ENCODE peak calls at places on chromosomes 1 and 21, in five cellular contexts. V, I, K, J and X are unnamed samples.

GRCh38 chr1:48674641-48675040 is 102.0 kb downstream of the BEND5 start:
- DNase-seq in V (no peak), I (no peak), K (peak; percentile 39), J (no peak), X (peak; percentile 35)

GRCh38 chr1:86259390-86259789 is 102.8 kb upstream of the COL24A1 start:
- DNase-seq in V (no peak), I (no peak), K (no peak), J (no peak), X (peak; percentile 53)

GRCh38 chr1:163240705-163241104 is 38.0 kb upstream of the RGS5 start:
- DNase-seq in V (no peak), I (no peak), K (no peak), J (no peak), X (no peak)

GRCh38 chr1:89528382-89528780 is 3.8 kb downstream of the LRRC8B start:
- DNase-seq in V (no peak), I (no peak), K (no peak), J (no peak), X (no peak)

GRCh38 chr1:3864884-3865283 is 7.6 kb downstream of the DFFB start:
- DNase-seq in V (no peak), I (peak; percentile 5), K (no peak), J (no peak), X (no peak)

GRCh38 chr1:227043755-227044154 is 103.7 kb downstream of the COQ8A start:
- DNase-seq in V (no peak), I (no peak), K (no peak), J (peak; percentile 27), X (peak; percentile 77)

GRCh38 chr1:90782046-90782445 is 64.9 kb upstream of the BARHL2 start:
- DNase-seq in V (no peak), I (no peak), K (no peak), J (no peak), X (no peak)

GRCh38 chr1:247681288-247681897 is 1.9 kb upstream of the OR13G1 start:
- DNase-seq in V (peak; percentile 38), I (no peak), K (peak; percentile 34), J (peak; percentile 55), X (peak; percentile 27)

GRCh38 chr1:58837886-58838285 is 54.0 kb upstream of the JUN start:
- DNase-seq in V (no peak), I (no peak), K (no peak), J (no peak), X (no peak)

GRCh38 chr1:92883297-92883696 is 51.5 kb downstream of the RPL5 start:
- DNase-seq in V (no peak), I (no peak), K (no peak), J (no peak), X (no peak)

GRCh38 chr1:231951399-231951798 is 324.8 kb downstream of the DISC1 start:
- DNase-seq in V (no peak), I (no peak), K (no peak), J (no peak), X (peak; percentile 69)

GRCh38 chr1:155254228-155254713 is 1.0 kb downstream of the ENTREP3 start:
- DNase-seq in V (no peak), I (no peak), K (no peak), J (peak; percentile 23), X (no peak)

GRCh38 chr1:186102559-186103148 is 272.4 kb downstream of the TPR start:
- DNase-seq in V (no peak), I (no peak), K (no peak), J (no peak), X (peak; percentile 89)

GRCh38 chr1:63773815-63774616 is at the start of gene ROR1:
- DNase-seq in V (peak; percentile 60), I (no peak), K (peak; percentile 95), J (peak; percentile 10), X (peak; percentile 76)

GRCh38 chr1:45687753-45688737 is at the start of gene TMEM69:
- DNase-seq in V (peak; percentile 90), I (peak; percentile 77), K (peak; percentile 79), J (peak; percentile 78), X (peak; percentile 91)

GRCh38 chr1:55056632-55056992 is 17.3 kb downstream of the PCSK9 start:
- DNase-seq in V (no peak), I (no peak), K (no peak), J (no peak), X (no peak)

GRCh38 chr1:63155437-63155836 is 166.9 kb upstream of the FOXD3 start:
- DNase-seq in V (no peak), I (no peak), K (no peak), J (no peak), X (no peak)

GRCh38 chr1:2234762-2235113 is 6.6 kb downstream of the SKI start:
- DNase-seq in V (no peak), I (no peak), K (no peak), J (peak; percentile 27), X (no peak)

GRCh38 chr1:84619383-84620093 is 45.3 kb upstream of the CTBS start:
- DNase-seq in V (peak; percentile 9), I (no peak), K (peak; percentile 74), J (no peak), X (peak; percentile 81)

GRCh38 chr1:44608141-44608540 is 66.1 kb downstream of the TMEM53 start:
- DNase-seq in V (peak; percentile 23), I (no peak), K (no peak), J (no peak), X (no peak)

GRCh38 chr1:58262702-58263101 is 283.8 kb downstream of the OMA1 start:
- DNase-seq in V (no peak), I (no peak), K (no peak), J (no peak), X (no peak)

GRCh38 chr21:41369915-41370839 is 8.3 kb downstream of the MX2 start:
- DNase-seq in V (peak; percentile 32), I (peak; percentile 25), K (no peak), J (no peak), X (no peak)

GRCh38 chr1:45177452-45177851 is 29.0 kb downstream of the ZSWIM5 start:
- DNase-seq in V (no peak), I (no peak), K (no peak), J (no peak), X (peak; percentile 1)

GRCh38 chr1:168321945-168322344 is 41.3 kb downstream of the TBX19 start:
- DNase-seq in V (peak; percentile 31), I (no peak), K (no peak), J (no peak), X (peak; percentile 41)

GRCh38 chr1:65157546-65157941 is 9.5 kb downstream of the AK4 start:
- DNase-seq in V (no peak), I (no peak), K (no peak), J (no peak), X (no peak)

GRCh38 chr1:88133991-88134390 is 550.1 kb upstream of the PKN2 start:
- DNase-seq in V (no peak), I (no peak), K (no peak), J (no peak), X (no peak)

GRCh38 chr1:240611619-240612490 is at the start of gene GREM2:
- DNase-seq in V (no peak), I (no peak), K (peak; percentile 78), J (no peak), X (peak; percentile 95)

GRCh38 chr1:27602510-27603319 is 1.2 kb downstream of the AHDC1 start:
- DNase-seq in V (no peak), I (no peak), K (peak; percentile 91), J (peak; percentile 84), X (peak; percentile 31)

GRCh38 chr1:158163000-158163947 is 17.4 kb upstream of the CD1D start:
- DNase-seq in V (no peak), I (no peak), K (no peak), J (no peak), X (no peak)

GRCh38 chr1:241375906-241376305 is 18.9 kb upstream of the RGS7 start:
- DNase-seq in V (no peak), I (no peak), K (no peak), J (no peak), X (no peak)

GRCh38 chr1:61092643-61093042 is 10.3 kb downstream of the NFIA start:
- DNase-seq in V (no peak), I (no peak), K (no peak), J (no peak), X (no peak)
- TF ChIP-seq MXI1 in V (no peak), I (no peak), K (no peak), J (no peak), X (no peak)

DNA sequence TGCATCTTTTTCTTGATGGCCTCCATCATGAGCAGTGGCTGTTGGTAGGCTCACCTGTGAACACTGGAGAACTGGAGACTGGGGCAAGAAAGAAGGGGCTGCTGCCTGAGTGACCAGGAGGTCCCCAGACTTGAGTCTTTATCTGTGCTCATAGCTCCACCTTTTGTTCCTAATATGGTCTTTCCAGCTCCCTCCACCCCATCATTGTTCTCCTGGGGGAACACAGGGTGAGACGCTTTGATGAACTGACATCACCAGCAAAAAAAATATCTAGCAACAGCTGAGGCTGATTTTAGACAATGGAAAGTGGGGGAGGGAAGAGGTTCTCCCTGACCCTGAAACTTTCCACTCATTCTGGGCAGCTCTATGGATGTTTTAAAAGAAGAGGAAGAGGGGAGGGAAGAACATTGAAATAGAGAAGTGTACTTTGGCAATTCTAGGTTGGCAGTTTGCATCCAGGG is at the start of gene TPM3:
- DNase-seq in V (no peak), I (no peak), K (no peak), J (no peak), X (no peak)
- TF ChIP-seq MXI1 in V (no peak), I (no peak), K (no peak), J (no peak), X (no peak)

DNA sequence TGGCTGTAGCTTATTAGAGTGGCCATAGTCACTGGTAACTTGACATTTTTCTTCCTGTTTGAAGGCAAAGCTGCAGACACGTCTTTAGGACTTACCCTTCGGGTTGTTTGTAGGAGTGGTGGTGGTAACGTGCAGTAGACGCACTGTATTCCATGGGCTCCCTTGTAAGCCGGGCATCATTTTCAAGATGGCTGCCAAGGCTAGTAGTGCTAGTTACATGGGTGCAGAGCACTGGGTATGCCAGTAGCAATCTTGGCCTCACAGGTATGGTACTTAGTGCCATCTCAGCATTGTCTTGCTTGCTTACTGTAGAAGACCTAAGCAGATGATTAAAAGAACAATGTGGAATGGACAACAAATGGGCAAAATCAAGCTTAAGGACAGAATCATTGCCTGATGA is 1.9 kb downstream of the YBX1 start:
- DNase-seq in V (peak; percentile 20), I (no peak), K (peak; percentile 42), J (no peak), X (peak; percentile 16)
- TF ChIP-seq MXI1 in V (no peak), I (no peak), K (peak; percentile 37), J (no peak), X (no peak)

GRCh38 chr21:34817821-34818662 is 149.2 kb downstream of the CLIC6 start:
- DNase-seq in V (peak; percentile 93), I (no peak), K (no peak), J (no peak), X (no peak)
- TF ChIP-seq MXI1 in V (peak; percentile 53), I (no peak), K (no peak), J (no peak), X (no peak)

GRCh38 chr1:223466156-223466555 is 72.9 kb downstream of the CCDC185 start:
- DNase-seq in V (no peak), I (no peak), K (no peak), J (no peak), X (no peak)
- TF ChIP-seq MXI1 in V (no peak), I (no peak), K (no peak), J (no peak), X (no peak)

GRCh38 chr1:32350785-32351076 is 11.6 kb downstream of the FAM229A start:
- DNase-seq in V (no peak), I (no peak), K (no peak), J (no peak), X (no peak)
- TF ChIP-seq MXI1 in V (no peak), I (no peak), K (no peak), J (no peak), X (no peak)